ENCODE peak calls at places on chromosomes 7 and 10, in eight cellular contexts. Q is AG04450, V is esophagus squamous epithelium, E is DND-41, N is K562, S is brain microvascular endothelial cell, J is IMR-90, M is choroid plexus epithelial cell. W is an unnamed sample.

GRCh38 chr7:19464241-19464640 is 244.6 kb downstream of the POLR1F start:
- DNase-seq in J (peak; percentile 36), N (no peak), S (no peak), Q (no peak), V (no peak), E (no peak), M (peak; percentile 22), W (no peak)

GRCh38 chr10:114526112-114526496 is 121.8 kb upstream of the AFAP1L2 start:
- DNase-seq in E (no peak), N (no peak), M (peak; percentile 63), S (peak; percentile 30), J (peak; percentile 16), V (no peak), Q (no peak), W (no peak)

GRCh38 chr10:79139124-79139835 is 70.5 kb downstream of the ZMIZ1 start:
- DNase-seq in E (no peak), V (no peak), J (peak; percentile 97), Q (peak; percentile 83), M (peak; percentile 92), N (peak; percentile 73), S (peak; percentile 92), W (no peak)

GRCh38 chr7:144386741-144387140 is 16.8 kb downstream of the NOBOX start:
- DNase-seq in E (no peak), J (peak; percentile 13), N (no peak), S (peak; percentile 61), V (no peak), M (peak; percentile 90), Q (no peak), W (no peak)

GRCh38 chr7:150399861-150400778 is 21.0 kb downstream of the ZNF775 start:
- DNase-seq in N (peak; percentile 82), V (no peak), J (peak; percentile 19), M (no peak), S (peak; percentile 21), Q (no peak), E (no peak), W (no peak)

GRCh38 chr10:80569131-80569895 is 31.6 kb downstream of the SH2D4B start:
- DNase-seq in S (no peak), M (no peak), N (no peak), E (no peak), V (no peak), Q (no peak), J (no peak), W (no peak)

GRCh38 chr10:97593423-97593822 is 3.9 kb downstream of the C10orf62 start:
- DNase-seq in M (peak; percentile 63), Q (no peak), S (peak; percentile 5), E (no peak), V (no peak), N (no peak), J (peak; percentile 39), W (no peak)

GRCh38 chr7:17546206-17546998 is 247.9 kb downstream of the AHR start:
- DNase-seq in S (peak; percentile 8), V (no peak), J (peak; percentile 56), E (no peak), M (peak; percentile 80), N (no peak), Q (no peak), W (no peak)

GRCh38 chr7:90896458-90896857 is 300.3 kb downstream of the CDK14 start:
- DNase-seq in V (no peak), Q (no peak), S (no peak), E (no peak), N (no peak), J (no peak), M (no peak), W (no peak)

GRCh38 chr10:11906714-11907113 is 83.6 kb downstream of the PROSER2 start:
- DNase-seq in V (no peak), E (no peak), N (no peak), M (no peak), J (no peak), Q (no peak), S (no peak), W (no peak)

GRCh38 chr7:64574481-64575159 is 11.7 kb upstream of the ZNF680 start:
- DNase-seq in J (peak; percentile 38), E (no peak), S (peak; percentile 61), N (no peak), V (no peak), M (peak; percentile 76), Q (no peak), W (no peak)

GRCh38 chr10:128463991-128464755 is 337.9 kb upstream of the MKI67 start:
- DNase-seq in N (peak; percentile 13), S (peak; percentile 8), V (no peak), M (peak; percentile 63), J (peak; percentile 63), E (no peak), Q (peak; percentile 39), W (peak; percentile 42)

GRCh38 chr7:103698064-103698463 is 252.1 kb upstream of the SLC26A5 start:
- DNase-seq in J (no peak), S (no peak), M (no peak), Q (no peak), V (no peak), N (no peak), E (no peak), W (no peak)

GRCh38 chr10:3401491-3401938 is 228.9 kb upstream of the PITRM1 start:
- DNase-seq in E (no peak), Q (peak; percentile 44), M (peak; percentile 83), J (peak; percentile 75), N (no peak), S (peak; percentile 75), V (no peak), W (no peak)

GRCh38 chr7:114021135-114021534 is 102.3 kb upstream of the PPP1R3A start:
- DNase-seq in V (no peak), J (peak; percentile 7), Q (no peak), M (no peak), S (no peak), E (no peak), N (no peak), W (no peak)

GRCh38 chr10:130812381-130813148 is 499.0 kb downstream of the TCERG1L start:
- DNase-seq in N (no peak), M (no peak), E (no peak), S (no peak), Q (no peak), V (no peak), J (no peak), W (no peak)

GRCh38 chr10:131310904-131311660 is 439 bp downstream of the TCERG1L start:
- DNase-seq in M (no peak), Q (no peak), J (no peak), N (no peak), V (no peak), S (no peak), E (no peak), W (no peak)

GRCh38 chr7:107103369-107103768 is 58.9 kb downstream of the PRKAR2B start:
- DNase-seq in M (no peak), E (no peak), J (peak; percentile 31), V (no peak), Q (no peak), N (peak; percentile 83), S (peak; percentile 45), W (no peak)

GRCh38 chr7:80106498-80107113 is 28.0 kb upstream of the GNAI1 start:
- DNase-seq in V (no peak), M (no peak), J (no peak), S (no peak), N (no peak), Q (no peak), E (no peak), W (no peak)

GRCh38 chr7:137690635-137691034 is 156.1 kb downstream of the DGKI start:
- DNase-seq in N (no peak), Q (no peak), M (no peak), J (no peak), V (no peak), S (no peak), E (no peak), W (no peak)
- TF ChIP-seq CTCF in N (no peak), Q (no peak), M (no peak), J (no peak), V (no peak), S (no peak), E (no peak), W (no peak)

DNA sequence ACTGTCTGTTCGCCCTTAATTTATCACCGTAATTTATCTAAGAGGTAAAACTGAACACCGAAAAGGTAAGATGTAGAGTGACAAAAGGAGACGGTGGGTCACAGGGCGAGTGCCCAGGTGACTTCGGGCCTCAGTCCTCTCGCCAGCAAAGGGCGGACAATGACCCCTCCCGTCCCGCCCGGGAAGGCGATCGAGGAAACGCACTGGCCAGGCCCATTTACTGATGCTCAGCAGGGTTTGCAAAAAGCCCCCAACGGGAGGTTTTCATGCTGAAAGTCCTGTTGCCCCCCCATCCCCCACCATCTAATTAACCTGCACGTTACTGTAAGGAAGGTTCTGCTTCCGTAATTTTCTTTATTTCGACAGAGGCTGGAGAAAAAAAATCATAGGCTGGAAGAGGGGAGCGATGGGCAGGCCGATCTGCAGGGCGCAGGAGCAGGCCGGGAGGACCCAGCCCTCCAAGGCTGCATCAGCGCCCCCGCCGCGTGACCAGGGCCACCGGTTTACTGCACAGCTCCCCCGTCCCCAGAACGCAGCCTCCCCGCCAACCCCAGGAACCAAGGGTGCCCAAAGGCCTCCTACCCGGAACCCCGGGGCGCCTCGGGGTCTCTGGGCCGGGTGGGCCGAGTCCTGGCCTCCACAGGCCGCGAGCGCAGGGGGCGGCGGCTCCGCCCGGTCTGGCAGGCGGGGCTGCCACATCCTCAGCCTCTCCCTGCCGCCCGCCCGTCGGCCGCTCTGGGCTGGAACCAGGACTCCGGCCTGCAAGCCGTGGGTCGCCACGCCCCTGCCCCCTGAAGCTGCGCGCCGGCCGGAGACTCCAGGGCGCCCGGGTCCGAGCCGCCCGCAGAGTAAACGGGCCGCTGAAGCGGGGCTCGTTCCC is 637 bp downstream of the OAT start:
- DNase-seq in V (no peak), Q (no peak), J (peak; percentile 44), S (peak; percentile 40), N (peak; percentile 60), M (peak; percentile 67), E (no peak), W (peak; percentile 54)
- TF ChIP-seq CTCF in V (no peak), Q (peak; percentile 8), J (no peak), S (peak; percentile 29), N (peak; percentile 16), M (peak; percentile 18), E (no peak), W (no peak)

DNA sequence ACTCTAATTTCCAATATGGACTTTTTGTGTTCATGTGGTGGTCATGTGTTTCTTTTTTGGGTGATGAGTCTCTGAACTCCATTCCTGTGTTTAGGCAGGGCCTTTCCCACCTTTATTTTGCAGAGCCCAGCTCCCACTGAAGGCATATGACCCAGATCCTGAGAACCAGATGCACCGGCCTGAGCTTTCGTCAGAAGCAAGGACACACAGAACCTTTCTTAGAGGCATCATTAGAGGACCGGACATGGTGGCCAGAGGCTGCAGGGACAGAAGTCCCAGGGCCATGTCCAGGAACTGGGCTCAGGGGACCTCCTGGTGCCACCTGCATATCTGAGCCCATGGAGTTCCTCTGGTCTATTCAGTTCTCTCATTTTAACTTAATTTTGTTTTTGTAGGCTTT is 200.9 kb upstream of the ZNF32 start:
- DNase-seq in V (no peak), Q (no peak), J (no peak), N (no peak), S (no peak), E (no peak), M (no peak), W (no peak)
- TF ChIP-seq CTCF in V (no peak), Q (no peak), J (no peak), N (no peak), S (no peak), E (no peak), M (no peak), W (no peak)

DNA sequence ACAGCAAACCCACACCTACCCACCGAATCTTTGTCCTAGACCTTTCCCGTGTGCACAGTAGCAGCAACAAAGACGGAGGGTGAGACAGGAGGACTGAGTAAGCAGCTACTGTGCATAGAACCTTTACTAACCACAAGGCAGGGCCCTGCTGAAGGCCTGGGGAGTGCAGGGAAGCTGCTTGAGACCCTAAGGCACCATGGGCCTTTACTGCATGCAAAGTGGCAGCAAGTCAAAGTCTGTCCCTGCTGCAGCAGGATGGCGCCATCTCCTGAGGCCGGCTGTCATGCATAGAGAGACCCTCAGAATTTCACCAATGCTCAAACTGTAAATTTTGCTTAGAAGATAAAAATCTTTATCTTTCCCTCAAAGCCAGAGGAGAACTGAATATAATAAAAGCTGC is 610.5 kb downstream of the ACTR3B start:
- DNase-seq in V (no peak), M (no peak), S (no peak), E (no peak), J (no peak), Q (no peak), N (no peak), W (no peak)
- TF ChIP-seq CTCF in V (no peak), M (no peak), S (no peak), E (no peak), J (no peak), Q (no peak), N (peak; percentile 17), W (no peak)